ENCODE peak calls at places on chromosomes 3 and 15, in ten cellular contexts. S is G401; A is T follicular helper cell; Y is omental fat pad; L is endothelial cell; T is brain microvascular endothelial cell; R is stimulated activated CD8-positive, alpha-beta memory T cell treated with anti-CD3 and anti-CD28 coated beads, Interleukin-2, amount 100 ng/mL, for 48 hours; Z is heart right ventricle; C is heart left ventricle; O is AG08396. P is an unnamed sample.

GRCh38 chr3:41202834-41203345 is 3.6 kb downstream of the CTNNB1 start:
- DNase-seq in T (peak), C (no peak), Y (no peak), A (no peak), O (peak), R (no peak), S (peak), Z (no peak), L (no peak), P (no peak)

GRCh38 chr3:177571271-177571972 is 374.1 kb upstream of the TBL1XR1 start:
- DNase-seq in L (no peak), Z (no peak), R (no peak), Y (no peak), A (no peak), T (no peak), S (no peak), O (no peak), C (no peak), P (no peak)

GRCh38 chr15:56524915-56525314 is 60.0 kb upstream of the MNS1 start:
- DNase-seq in T (peak), S (no peak), O (peak), R (no peak), C (no peak), Z (no peak), A (no peak), Y (no peak), L (no peak), P (no peak)

GRCh38 chr15:69154684-69155083 is 5.8 kb upstream of the GLCE start:
- DNase-seq in O (peak), Z (no peak), C (no peak), T (peak), R (no peak), L (no peak), S (no peak), A (no peak), Y (no peak), P (no peak)

GRCh38 chr3:171791695-171792082 is 18.6 kb downstream of the PLD1 start:
- DNase-seq in A (no peak), O (no peak), C (no peak), S (no peak), L (peak), Y (no peak), R (no peak), T (peak), Z (no peak), P (no peak)

GRCh38 chr3:177441813-177442646 is 244.7 kb upstream of the TBL1XR1 start:
- DNase-seq in A (no peak), O (peak), L (no peak), C (no peak), T (no peak), Z (no peak), R (no peak), S (peak), Y (no peak), P (no peak)

GRCh38 chr3:159919873-159920272 is 68.8 kb upstream of the IL12A start:
- DNase-seq in S (no peak), Z (no peak), T (peak), O (no peak), L (no peak), A (no peak), Y (no peak), C (no peak), R (no peak), P (no peak)

GRCh38 chr3:160981217-160981938 is 123.8 kb downstream of the B3GALNT1 start:
- DNase-seq in R (no peak), O (no peak), Z (no peak), T (no peak), C (no peak), L (no peak), Y (peak), A (no peak), S (no peak), P (no peak)

GRCh38 chr15:74402337-74402839 is 31.4 kb downstream of the SEMA7A start:
- DNase-seq in S (no peak), Y (no peak), A (no peak), T (no peak), C (no peak), L (no peak), Z (no peak), R (no peak), O (no peak), P (no peak)

GRCh38 chr3:98917608-98918007 is 16.1 kb upstream of the DCBLD2 start:
- DNase-seq in C (no peak), A (no peak), Z (no peak), O (no peak), S (no peak), R (no peak), T (no peak), L (no peak), Y (no peak), P (no peak)

GRCh38 chr3:184765730-184766074 is 46.3 kb upstream of the VPS8 start:
- DNase-seq in T (no peak), O (no peak), S (no peak), L (no peak), A (no peak), C (no peak), Z (no peak), R (no peak), Y (no peak), P (peak)